ENCODE peak calls at places on chromosome 19, in ten cellular contexts. P is activated T-cell treated with anti-CD3 and anti-CD28 coated beads, Interleukin-2, amount 50 U/mL, for 4 hours; A is osteocyte; Q is Right ventricle myocardium superior; E is DMS53; Y is mesothelial cell of epicardium; B is T-cell; U is fibroblast of gingiva; V is activated CD4-positive, CD25-positive, alpha-beta regulatory T cell treated with anti-CD3 and anti-CD28 coated beads, Interleukin-2, amount 50 U/mL, for 16 hours; C is Calu3. S is an unnamed sample.

GRCh38 chr19:45498411-45499195 is at the start of gene PPM1N:
- DNase-seq in P (peak; percentile 62), A (no peak), Q (peak; percentile 58), E (peak; percentile 58), Y (peak; percentile 44), B (peak; percentile 68), U (peak; percentile 4), V (no peak), C (peak; percentile 27), S (peak; percentile 54)

GRCh38 chr19:56971230-56971629 is 130.7 kb upstream of the PEG3 start:
- DNase-seq in P (no peak), A (no peak), Q (no peak), E (no peak), Y (no peak), B (no peak), U (no peak), V (no peak), C (no peak), S (no peak)

GRCh38 chr19:10929402-10929794 is 787 bp downstream of the TIMM29 start:
- DNase-seq in P (no peak), A (no peak), Q (no peak), E (peak; percentile 45), Y (no peak), B (no peak), U (no peak), V (no peak), C (no peak), S (peak; percentile 19)

GRCh38 chr19:37936166-37936565 is 29.2 kb downstream of the SIPA1L3 start:
- DNase-seq in P (no peak), A (no peak), Q (no peak), E (peak; percentile 39), Y (no peak), B (no peak), U (no peak), V (no peak), C (peak; percentile 37), S (no peak)

GRCh38 chr19:34732548-34733255 is 1.3 kb upstream of the ZNF181 start:
- DNase-seq in P (no peak), A (peak; percentile 77), Q (no peak), E (no peak), Y (no peak), B (no peak), U (no peak), V (no peak), C (no peak), S (peak; percentile 36)

GRCh38 chr19:13637664-13638063 is 126.7 kb upstream of the MRI1 start:
- DNase-seq in P (no peak), A (no peak), Q (no peak), E (peak; percentile 31), Y (no peak), B (no peak), U (no peak), V (no peak), C (no peak), S (no peak)

GRCh38 chr19:29893606-29894284 is 48.3 kb upstream of the URI1 start:
- DNase-seq in P (no peak), A (no peak), Q (no peak), E (no peak), Y (no peak), B (no peak), U (no peak), V (no peak), C (no peak), S (no peak)

GRCh38 chr19:6047741-6048231 is 62.5 kb downstream of the RFX2 start:
- DNase-seq in P (no peak), A (peak; percentile 76), Q (no peak), E (peak; percentile 63), Y (no peak), B (no peak), U (peak; percentile 47), V (no peak), C (peak; percentile 29), S (peak; percentile 45)

GRCh38 chr19:49907745-49908446 is 11.2 kb upstream of the IL4I1 start:
- DNase-seq in P (no peak), A (no peak), Q (no peak), E (no peak), Y (no peak), B (no peak), U (no peak), V (no peak), C (no peak), S (no peak)